ENCODE peak calls at places on chromosomes 3 and 15, in six cellular contexts. Z, E, K, S, L and C are unnamed samples.

GRCh38 chr3:162507397-162507796 is 1010.8 kb downstream of the OTOL1 start:
- DNase-seq in Z (peak), S (no peak), L (no peak), K (no peak), E (no peak), C (no peak)

GRCh38 chr3:68620211-68620610 is 312.1 kb downstream of the TAFA4 start:
- DNase-seq in E (no peak), L (no peak), K (no peak), Z (no peak), S (no peak), C (no peak)

GRCh38 chr3:40876019-40876418 is 323.3 kb upstream of the CTNNB1 start:
- DNase-seq in E (no peak), L (no peak), S (no peak), Z (no peak), K (no peak), C (no peak)

GRCh38 chr15:39153718-39154117 is 427.2 kb upstream of the THBS1 start:
- DNase-seq in S (no peak), E (peak), K (no peak), L (no peak), Z (peak), C (no peak)

GRCh38 chr15:93811305-93811704 is 420.1 kb upstream of the MCTP2 start:
- DNase-seq in Z (no peak), K (no peak), E (no peak), S (no peak), L (no peak), C (no peak)

GRCh38 chr3:113117511-113118302 is 93.7 kb upstream of the BOC start:
- DNase-seq in L (no peak), K (peak), E (peak), S (no peak), Z (peak), C (no peak)

GRCh38 chr3:23607184-23607847 is 198.4 kb upstream of the UBE2E1 start:
- DNase-seq in Z (no peak), E (peak), L (no peak), K (no peak), S (no peak), C (no peak)

GRCh38 chr3:44861412-44862220 is at the start of gene TMEM42:
- DNase-seq in K (peak), S (peak), L (peak), E (peak), Z (peak), C (peak)

GRCh38 chr15:22808240-22808639 is 21.8 kb downstream of the NIPA1 start:
- DNase-seq in Z (no peak), L (no peak), S (no peak), E (no peak), K (no peak), C (no peak)

GRCh38 chr3:156005698-156006097 is 114.7 kb upstream of the KCNAB1 start:
- DNase-seq in S (no peak), K (no peak), L (no peak), E (no peak), Z (no peak), C (no peak)

GRCh38 chr15:62782100-62782791 is 260.3 kb upstream of the TPM1 start:
- DNase-seq in Z (peak), L (no peak), E (peak), S (peak), K (peak), C (peak)

GRCh38 chr15:90013503-90013937 is 12.4 kb downstream of the ZNF710 start:
- DNase-seq in Z (no peak), S (no peak), E (no peak), K (no peak), L (no peak), C (no peak)

GRCh38 chr15:77243146-77243545 is 172.2 kb upstream of the TSPAN3 start:
- DNase-seq in E (peak), S (no peak), Z (no peak), K (no peak), L (no peak), C (no peak)

GRCh38 chr3:188021502-188022040 is 132.4 kb upstream of the LPP start:
- DNase-seq in S (no peak), E (peak), K (peak), Z (peak), L (no peak), C (no peak)

GRCh38 chr15:76333309-76333708 is 3.3 kb upstream of the ISL2 start:
- DNase-seq in Z (no peak), K (no peak), E (no peak), L (no peak), S (no peak), C (no peak)

GRCh38 chr3:123723527-123724168 is 138.8 kb upstream of the HACD2 start:
- DNase-seq in E (peak), L (no peak), Z (peak), K (peak), S (no peak), C (peak)

GRCh38 chr15:39092761-39093160 is 488.1 kb upstream of the THBS1 start:
- DNase-seq in Z (no peak), K (no peak), L (no peak), S (no peak), E (no peak), C (no peak)

GRCh38 chr15:42456971-42457370 is 34.0 kb downstream of the ZNF106 start:
- DNase-seq in Z (peak), K (peak), E (peak), S (no peak), L (no peak), C (no peak)

GRCh38 chr15:33204087-33204486 is 9.6 kb upstream of the FMN1 start:
- DNase-seq in K (peak), S (no peak), L (no peak), Z (no peak), E (no peak), C (no peak)

GRCh38 chr3:126180477-126181397 is at the start of gene ALDH1L1:
- DNase-seq in L (no peak), K (peak), E (peak), S (peak), Z (peak), C (peak)

GRCh38 chr3:64399205-64399800 is 174.0 kb upstream of the PRICKLE2 start:
- DNase-seq in E (peak), L (no peak), S (no peak), Z (peak), K (peak), C (no peak)

GRCh38 chr3:131503328-131503650 is 518 bp upstream of the MRPL3 start:
- DNase-seq in S (no peak), Z (peak), K (no peak), L (no peak), E (peak), C (no peak)

GRCh38 chr15:73127302-73127936 is 75.2 kb downstream of the NEO1 start:
- DNase-seq in L (no peak), Z (peak), K (peak), S (no peak), E (peak), C (no peak)

GRCh38 chr15:90895571-90896117 is 7.5 kb upstream of the MAN2A2 start:
- DNase-seq in S (peak), L (peak), E (no peak), K (no peak), Z (no peak), C (no peak)

GRCh38 chr3:163364717-163365116 is 1713.6 kb downstream of the SI start:
- DNase-seq in E (no peak), S (no peak), L (no peak), Z (no peak), K (no peak), C (no peak)

GRCh38 chr15:98954411-98954810 is 53.2 kb downstream of the PGPEP1L start:
- DNase-seq in K (peak), S (peak), E (peak), L (peak), Z (peak), C (no peak)

GRCh38 chr15:81027200-81027599 is 26.5 kb downstream of the TLNRD1 start:
- DNase-seq in L (no peak), K (peak), Z (no peak), E (peak), S (no peak), C (no peak)

GRCh38 chr3:36741285-36741684 is 23.1 kb downstream of the DCLK3 start:
- DNase-seq in L (no peak), K (no peak), Z (peak), S (no peak), E (peak), C (no peak)

GRCh38 chr3:197912770-197913476 is 37.1 kb upstream of the RPL35A start:
- DNase-seq in S (no peak), L (no peak), K (no peak), E (no peak), Z (peak), C (no peak)

GRCh38 chr3:44421280-44421679 is 56.2 kb downstream of the ZNF445 start:
- DNase-seq in E (no peak), L (no peak), S (no peak), K (no peak), Z (no peak), C (no peak)

GRCh38 chr3:149717391-149718056 is 34.8 kb downstream of the COMMD2 start:
- DNase-seq in E (peak), L (no peak), Z (peak), S (no peak), K (peak), C (peak)

GRCh38 chr3:142235690-142236089 is 10.3 kb upstream of the GK5 start:
- DNase-seq in L (no peak), K (no peak), E (no peak), S (no peak), Z (no peak), C (no peak)

GRCh38 chr3:151811474-151811873 is 2.4 kb upstream of the AADAC start:
- DNase-seq in Z (no peak), L (no peak), K (no peak), E (no peak), S (no peak), C (no peak)

GRCh38 chr15:39918688-39919385 is 1.2 kb downstream of the GPR176 start:
- DNase-seq in K (peak), S (no peak), Z (peak), L (no peak), E (peak), C (no peak)

GRCh38 chr3:159586587-159587202 is 401.9 kb upstream of the IL12A start:
- DNase-seq in Z (peak), S (no peak), K (peak), L (no peak), E (peak), C (peak)

GRCh38 chr3:36373084-36373483 is 7.2 kb upstream of the STAC start:
- DNase-seq in L (no peak), Z (peak), E (peak), S (no peak), K (peak), C (no peak)

GRCh38 chr3:106121491-106122289 is 252.9 kb upstream of the CBLB start:
- DNase-seq in K (no peak), L (no peak), E (no peak), Z (no peak), S (no peak), C (no peak)

GRCh38 chr3:194696702-194697101 is 11.0 kb downstream of the FAM43A start:
- DNase-seq in E (no peak), K (no peak), S (no peak), L (no peak), Z (no peak), C (no peak)
- TF ChIP-seq CTCF in E (no peak), K (no peak), S (no peak), L (no peak), Z (no peak), C (no peak)

DNA sequence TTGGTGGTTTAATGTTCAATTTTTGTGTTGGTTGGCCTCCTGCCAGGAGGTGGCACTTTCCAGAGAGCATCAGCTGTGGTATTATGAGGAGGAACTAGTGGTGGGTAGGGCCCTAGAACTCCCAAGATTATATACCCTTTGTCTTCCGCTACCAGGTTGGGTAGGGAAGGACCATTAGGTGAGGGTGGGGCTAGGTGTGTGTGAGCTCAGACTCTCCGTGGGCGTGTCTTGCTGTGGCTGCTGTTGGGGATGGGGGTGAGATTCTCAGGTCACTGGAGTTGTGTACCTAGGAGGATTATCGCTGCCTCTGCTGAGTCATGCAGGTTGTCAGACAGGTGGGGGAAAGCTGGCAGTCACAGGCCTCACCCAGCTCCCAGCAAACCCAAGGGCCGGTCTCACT is 187.1 kb downstream of the DPH6 start:
- DNase-seq in L (no peak), S (no peak), K (no peak), E (no peak), Z (no peak), C (no peak)
- TF ChIP-seq CTCF in L (no peak), S (no peak), K (no peak), E (no peak), Z (no peak), C (no peak)

GRCh38 chr15:46460426-46460825 is 825.6 kb downstream of the SQOR start:
- DNase-seq in S (no peak), L (no peak), K (no peak), E (no peak), Z (no peak), C (no peak)
- TF ChIP-seq CTCF in S (no peak), L (no peak), K (no peak), E (no peak), Z (no peak), C (no peak)

GRCh38 chr15:70182858-70183695 is 85.4 kb upstream of the TLE3 start:
- DNase-seq in L (no peak), K (no peak), Z (no peak), E (no peak), S (no peak), C (no peak)
- TF ChIP-seq CTCF in L (no peak), K (no peak), Z (peak), E (no peak), S (no peak), C (no peak)

DNA sequence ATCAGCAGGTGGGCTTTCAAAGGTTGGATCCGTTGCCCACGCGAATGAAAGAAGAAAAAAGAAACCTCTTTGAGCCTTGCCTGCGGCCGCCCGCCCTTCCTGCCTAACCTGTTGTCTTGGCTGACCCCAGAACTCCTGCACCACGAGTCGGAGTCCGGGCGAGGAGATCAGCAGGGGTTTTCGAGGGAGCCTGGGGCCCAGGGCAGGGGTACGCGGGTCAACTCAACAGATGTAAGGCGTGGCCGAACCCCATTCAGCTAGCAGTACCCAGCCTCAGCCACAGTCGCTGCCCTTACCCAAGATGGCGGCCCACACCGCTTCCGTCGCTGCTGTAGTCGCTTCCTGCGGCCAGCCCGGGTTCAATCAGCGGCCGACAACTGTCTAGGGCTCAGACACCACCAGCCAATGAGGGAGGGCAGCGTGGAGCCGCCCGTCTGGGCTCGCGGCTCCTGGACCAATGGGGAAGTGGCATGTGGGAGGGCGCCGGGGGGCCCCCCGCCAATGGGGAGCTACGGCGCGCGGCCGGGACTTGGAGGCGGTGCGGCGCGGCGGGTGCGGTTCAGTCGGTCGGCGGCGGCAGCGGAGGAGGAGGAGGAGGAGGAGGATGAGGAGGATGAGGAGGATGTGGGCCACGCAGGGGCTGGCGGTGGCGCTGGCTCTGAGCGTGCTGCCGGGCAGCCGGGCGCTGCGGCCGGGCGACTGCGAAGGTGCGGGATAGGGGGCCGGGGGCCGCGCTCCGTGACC is at the start of gene MANF:
- DNase-seq in S (peak), E (peak), K (peak), L (peak), Z (peak), C (peak)
- TF ChIP-seq CTCF in S (no peak), E (no peak), K (no peak), L (no peak), Z (no peak), C (no peak)

GRCh38 chr3:61631108-61631769 is 69.9 kb downstream of the PTPRG start:
- DNase-seq in L (no peak), K (no peak), Z (no peak), S (no peak), E (no peak), C (no peak)
- TF ChIP-seq CTCF in L (no peak), K (no peak), Z (no peak), S (no peak), E (no peak), C (no peak)

DNA sequence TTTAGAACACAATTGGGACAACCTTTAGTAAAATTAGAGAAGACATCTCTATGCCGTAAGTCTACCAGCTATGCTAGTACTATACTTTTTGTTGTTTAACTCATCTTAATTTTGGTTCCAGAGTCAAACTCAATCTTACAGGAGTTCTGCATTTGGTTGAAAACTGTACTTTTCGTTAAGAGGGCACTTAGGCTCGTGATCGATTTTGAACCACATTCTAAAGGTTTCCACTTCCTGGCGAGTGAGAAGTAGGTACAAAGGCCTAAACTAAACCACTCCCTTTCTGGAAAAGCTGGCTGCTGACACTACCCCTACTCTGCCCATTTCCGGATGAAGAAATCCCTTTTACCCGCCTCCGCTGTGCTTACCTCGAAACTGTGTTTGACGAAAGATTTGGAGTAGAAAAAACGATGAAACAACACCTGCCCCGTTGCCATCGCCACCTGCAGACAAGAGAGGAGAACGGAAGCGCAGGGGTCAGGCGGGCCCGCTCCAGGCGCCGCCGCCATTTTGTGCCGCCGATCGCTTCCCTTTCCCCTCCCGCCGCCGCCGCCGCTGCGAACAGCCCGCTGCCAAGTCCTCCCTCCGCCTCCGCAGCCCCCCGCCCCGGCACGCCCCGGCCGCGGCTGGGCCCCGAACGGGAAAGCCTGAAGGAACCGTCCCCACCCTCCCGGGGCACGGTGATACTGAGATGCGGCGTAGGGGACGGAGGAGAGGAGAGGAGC is 748 bp downstream of the CCNL1 start:
- DNase-seq in S (peak), L (no peak), K (peak), Z (peak), E (peak), C (peak)
- TF ChIP-seq CTCF in S (no peak), L (no peak), K (no peak), Z (peak), E (peak), C (peak)

GRCh38 chr3:7393944-7394605 is 533.2 kb downstream of the GRM7 start:
- DNase-seq in S (no peak), L (no peak), E (no peak), Z (no peak), K (no peak), C (no peak)
- TF ChIP-seq CTCF in S (no peak), L (no peak), E (no peak), Z (no peak), K (no peak), C (no peak)